ENCODE peak calls at places on chromosomes 12 and 14, in seven cellular contexts. V is mesenchymal stem cell, S is neuronal stem cell, M is mesendoderm, Q is H1, I is IMR-90, G is trophoblast cell. P is an unnamed sample.

GRCh38 chr12:68885381-68885780 is 47.6 kb downstream of the CPM start:
- DNase-seq in G (no peak), I (no peak), S (no peak), M (no peak), V (no peak), Q (no peak), P (no peak)

GRCh38 chr14:56273151-56273550 is 154.9 kb downstream of the PELI2 start:
- DNase-seq in V (peak), G (no peak), S (no peak), M (no peak), Q (no peak), I (peak), P (no peak)

GRCh38 chr12:92829683-92830282 is 99.3 kb downstream of the EEA1 start:
- DNase-seq in G (no peak), I (no peak), S (no peak), V (no peak), Q (no peak), M (no peak), P (no peak)

GRCh38 chr14:35374273-35374681 is 30.3 kb downstream of the NFKBIA start:
- DNase-seq in G (peak), M (peak), I (peak), V (peak), Q (no peak), S (no peak), P (no peak)

GRCh38 chr12:69719336-69720316 is 19.0 kb upstream of the RAB3IP start:
- DNase-seq in I (no peak), M (no peak), S (no peak), V (no peak), Q (no peak), G (no peak), P (no peak)

GRCh38 chr14:74255281-74255680 is 16.0 kb downstream of the VSX2 start:
- DNase-seq in G (no peak), Q (no peak), I (no peak), S (no peak), M (no peak), V (no peak), P (no peak)

GRCh38 chr12:130748786-130749185 is 32.7 kb upstream of the RIMBP2 start:
- DNase-seq in M (no peak), G (no peak), S (no peak), I (no peak), V (no peak), Q (no peak), P (no peak)

GRCh38 chr12:131860472-131861260 is 32.5 kb downstream of the MMP17 start:
- DNase-seq in S (peak), G (peak), M (peak), V (peak), I (peak), Q (no peak), P (peak)

GRCh38 chr12:91316825-91317224 is 134.2 kb upstream of the DCN start:
- DNase-seq in V (peak), I (peak), G (no peak), Q (no peak), M (no peak), S (no peak), P (no peak)

GRCh38 chr12:122421263-122421814 is 1.1 kb downstream of the CLIP1 start:
- DNase-seq in V (peak), I (peak), Q (no peak), S (no peak), M (peak), G (peak), P (no peak)

GRCh38 chr12:112904571-112904970 is 2.2 kb upstream of the OAS1 start:
- DNase-seq in V (no peak), M (no peak), G (no peak), I (no peak), Q (no peak), S (no peak), P (no peak)

GRCh38 chr12:112820796-112821195 is 29.2 kb downstream of the RPH3A start:
- DNase-seq in M (no peak), S (no peak), G (no peak), I (no peak), V (no peak), Q (no peak), P (peak)

GRCh38 chr12:120822832-120823503 is 81.2 kb downstream of the SPPL3 start:
- DNase-seq in G (no peak), Q (no peak), S (no peak), I (no peak), V (no peak), M (peak), P (peak)

GRCh38 chr14:68219407-68219806 is 399.8 kb downstream of the RAD51B start:
- DNase-seq in I (no peak), M (peak), Q (no peak), G (no peak), V (no peak), S (no peak), P (peak)

GRCh38 chr14:89325959-89326358 is 91.1 kb downstream of the FOXN3 start:
- DNase-seq in Q (no peak), V (no peak), I (no peak), S (no peak), M (no peak), G (no peak), P (no peak)

GRCh38 chr14:65414961-65415589 is 2.5 kb downstream of the FUT8 start:
- DNase-seq in I (peak), G (no peak), Q (no peak), M (no peak), V (peak), S (no peak), P (no peak)

GRCh38 chr12:93502802-93503623 is 35.7 kb downstream of the MRPL42 start:
- DNase-seq in M (peak), Q (peak), V (peak), I (peak), S (peak), G (peak), P (no peak)

GRCh38 chr12:46233418-46233817 is 35.4 kb downstream of the SLC38A1 start:
- DNase-seq in V (no peak), I (no peak), G (no peak), S (no peak), Q (no peak), M (no peak), P (no peak)

GRCh38 chr12:26195641-26196423 is 459 bp downstream of the SSPN start:
- DNase-seq in V (peak), M (peak), I (peak), Q (no peak), S (peak), G (peak), P (peak)

GRCh38 chr14:103474893-103475292 is 47.7 kb downstream of the CKB start:
- DNase-seq in M (no peak), Q (no peak), I (no peak), V (no peak), S (no peak), G (no peak), P (no peak)

GRCh38 chr12:68207276-68207675 is 18.3 kb downstream of the IL26 start:
- DNase-seq in M (no peak), I (no peak), V (no peak), G (no peak), S (no peak), Q (no peak), P (no peak)

GRCh38 chr12:58541300-58541690 is 379.0 kb downstream of the LRIG3 start:
- DNase-seq in V (peak), S (no peak), Q (no peak), I (peak), M (peak), G (no peak), P (no peak)

GRCh38 chr12:40248034-40248433 is 23.2 kb downstream of the LRRK2 start:
- DNase-seq in M (no peak), V (no peak), G (no peak), Q (no peak), I (no peak), S (no peak), P (no peak)

GRCh38 chr12:88914967-88915366 is 334.7 kb upstream of the KITLG start:
- DNase-seq in S (no peak), Q (no peak), G (no peak), I (no peak), V (no peak), M (no peak), P (no peak)

GRCh38 chr12:32568241-32568640 is 110.9 kb upstream of the DNM1L start:
- DNase-seq in Q (no peak), V (peak), I (peak), G (peak), M (peak), S (no peak), P (no peak)

GRCh38 chr14:92923744-92924103 is 774 bp downstream of the CHGA start:
- DNase-seq in V (no peak), M (no peak), Q (no peak), I (no peak), G (no peak), S (no peak), P (no peak)

GRCh38 chr14:92924247-92924646 is 1.3 kb downstream of the CHGA start:
- DNase-seq in I (no peak), M (peak), V (no peak), G (no peak), Q (no peak), S (no peak), P (peak)

GRCh38 chr14:92925446-92925845 is 2.5 kb downstream of the CHGA start:
- DNase-seq in V (no peak), M (peak), G (no peak), Q (no peak), S (no peak), I (no peak), P (no peak)

GRCh38 chr14:92922155-92922735 is 705 bp upstream of the CHGA start:
- DNase-seq in I (no peak), Q (no peak), G (no peak), V (no peak), M (no peak), S (no peak), P (no peak)

DNA sequence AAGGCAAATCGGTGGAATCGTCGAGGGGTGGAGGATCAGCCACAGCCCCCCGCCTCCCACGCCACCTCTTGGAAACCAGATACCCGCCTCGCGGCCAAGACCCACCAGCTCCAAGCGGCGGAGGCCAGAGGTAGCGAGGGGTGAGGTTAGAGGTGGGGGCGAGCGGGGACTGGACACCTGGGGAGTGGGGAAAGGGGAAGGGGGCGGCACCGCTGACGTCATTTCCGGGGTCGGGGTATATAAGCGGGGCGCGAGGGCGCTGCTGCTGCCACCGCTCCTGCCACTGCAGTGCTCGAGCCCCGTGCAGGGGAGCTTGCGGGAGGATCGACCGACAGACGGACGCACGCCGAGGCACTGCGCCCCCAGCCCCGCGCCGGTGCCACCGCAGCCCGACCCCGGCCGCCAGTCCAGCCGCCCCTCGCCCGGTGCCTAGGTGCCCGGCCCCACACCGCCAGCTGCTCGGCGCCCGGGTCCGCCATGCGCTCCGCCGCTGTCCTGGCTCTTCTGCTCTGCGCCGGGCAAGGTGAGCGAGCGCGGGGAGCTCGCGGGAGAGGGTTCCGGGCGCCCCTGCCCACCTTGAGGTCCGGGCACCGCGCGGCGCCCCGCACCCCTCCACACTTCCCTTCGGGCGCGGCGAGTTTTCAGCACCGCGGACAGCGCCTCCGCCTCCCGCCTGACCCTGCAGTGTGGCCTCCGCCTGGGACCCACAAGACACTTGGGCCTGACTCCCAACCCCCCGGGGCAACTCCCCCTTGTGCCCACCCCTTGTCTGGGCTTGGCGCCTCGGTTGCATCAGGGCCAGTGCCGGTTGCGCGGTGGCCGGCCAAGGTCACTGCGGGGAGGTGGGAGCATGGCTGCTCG is at the start of gene CHGA:
- DNase-seq in I (peak), Q (peak), S (peak), M (peak), G (peak), V (peak), P (peak)
- H3K4me2 ChIP-seq in I (no peak), Q (peak), S (peak), M (peak), G (peak), V (peak), P (peak)

DNA sequence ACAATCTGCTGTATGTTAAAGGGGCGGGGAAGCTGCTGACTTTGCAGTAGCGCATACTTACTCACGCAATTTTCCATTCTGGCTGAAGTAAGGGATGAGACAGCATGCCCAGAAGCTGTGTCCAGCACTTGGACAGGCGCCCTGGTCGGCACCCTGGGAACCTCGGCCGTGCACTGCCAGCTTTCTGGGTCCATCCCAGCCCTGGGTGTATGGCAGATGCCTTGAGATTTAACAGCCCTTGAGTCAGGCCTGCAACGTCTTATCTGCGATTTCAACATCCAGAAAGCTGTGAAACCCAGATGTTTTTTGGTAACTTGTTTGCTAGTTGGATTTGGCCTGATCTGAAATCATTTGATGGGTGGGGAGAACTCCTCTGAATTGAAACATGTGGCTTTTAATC is 16.2 kb downstream of the EML1 start:
- DNase-seq in I (peak), V (peak), S (no peak), M (no peak), G (peak), Q (no peak), P (no peak)
- H2BK120ac ChIP-seq in I (no peak), V (no peak), S (no peak), M (no peak), G (peak), Q (no peak), P (no peak)

DNA sequence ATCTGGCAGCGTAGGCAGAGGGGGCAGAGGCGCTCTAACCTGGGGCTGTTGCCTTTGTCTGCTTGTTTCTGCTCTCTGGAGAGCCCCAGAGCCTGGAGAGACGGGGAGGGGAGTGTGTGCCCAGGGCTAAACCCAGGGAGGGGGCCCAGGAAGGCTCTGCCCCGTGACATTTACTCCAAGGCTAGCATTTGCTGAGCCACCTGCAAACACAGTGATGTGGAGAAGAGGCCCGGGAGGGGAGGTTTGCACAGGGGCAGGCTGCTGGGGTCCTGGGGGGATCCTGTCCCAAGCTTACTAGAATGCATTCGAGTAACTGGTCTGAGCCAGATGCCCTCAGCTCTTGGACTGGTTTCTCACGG is 11.9 kb downstream of the MEG3 start:
- DNase-seq in G (no peak), S (no peak), Q (no peak), V (no peak), M (no peak), I (no peak), P (no peak)
- H3K4me2 ChIP-seq in G (no peak), S (no peak), Q (no peak), V (no peak), M (no peak), I (no peak), P (no peak)

GRCh38 chr14:37122288-37122687 is 50.1 kb downstream of the SLC25A21 start:
- DNase-seq in M (peak), S (no peak), V (peak), Q (no peak), G (no peak), I (peak), P (no peak)
- H2BK120ac ChIP-seq in M (no peak), S (no peak), V (no peak), Q (no peak), G (no peak), I (no peak), P (no peak)

DNA sequence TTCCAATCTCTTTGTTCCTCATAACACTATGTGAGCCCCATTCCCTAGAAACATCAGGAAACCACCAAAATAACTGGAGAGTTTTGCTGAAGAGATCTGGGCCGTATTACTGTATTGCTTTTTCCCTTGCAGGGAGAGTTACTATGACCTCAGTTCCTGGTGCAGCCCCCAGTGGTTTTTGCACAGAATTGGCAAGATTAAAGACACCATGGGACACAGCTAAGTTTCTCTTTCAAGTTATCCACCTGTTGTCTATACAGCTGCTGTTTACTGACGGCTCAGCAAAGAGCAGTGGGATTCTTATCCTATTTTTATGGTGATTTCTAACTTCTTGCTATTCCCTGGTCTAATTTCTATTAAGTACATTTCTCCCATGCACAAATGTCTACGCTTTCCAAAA is 77.1 kb upstream of the SLC35F4 start:
- DNase-seq in G (no peak), Q (no peak), S (no peak), M (no peak), I (no peak), V (no peak), P (no peak)
- H3K4me2 ChIP-seq in G (no peak), Q (no peak), S (no peak), M (no peak), I (no peak), V (no peak), P (no peak)

GRCh38 chr12:38638401-38638800 is 267.0 kb downstream of the CPNE8 start:
- DNase-seq in Q (no peak), M (no peak), S (no peak), V (no peak), G (no peak), I (no peak), P (no peak)
- H2BK120ac ChIP-seq in Q (no peak), M (no peak), S (no peak), V (no peak), G (no peak), I (no peak), P (no peak)

DNA sequence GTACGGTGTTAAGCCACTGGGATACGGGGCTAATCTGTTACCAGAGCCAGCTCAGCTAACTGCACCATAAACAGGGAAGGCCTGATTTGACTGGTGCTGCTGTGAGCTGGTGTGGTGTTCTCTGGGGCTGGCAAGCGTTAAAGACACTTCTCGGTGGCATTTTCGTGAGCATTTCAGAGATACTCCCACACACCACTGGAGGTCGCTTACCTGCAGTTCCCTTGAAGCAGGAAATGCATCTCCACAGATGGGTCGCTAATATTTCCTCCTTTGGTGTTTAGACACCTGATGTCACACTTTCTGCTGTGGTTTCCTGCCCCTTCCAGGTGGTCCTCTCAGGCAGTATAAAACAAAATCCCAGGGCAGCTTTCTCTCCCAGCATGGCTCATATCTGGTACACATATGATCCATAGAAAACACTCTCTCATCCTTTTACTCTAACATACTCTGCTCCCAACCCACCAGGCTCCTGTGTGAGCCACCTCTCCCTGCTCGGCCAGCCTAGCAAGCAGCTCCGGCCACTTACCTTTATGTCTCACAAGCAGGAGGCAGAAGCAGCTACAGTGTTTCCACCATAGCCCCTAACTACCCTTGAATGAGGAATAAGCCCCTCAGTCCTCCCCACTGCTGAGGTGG is 129.9 kb upstream of the GRIN2B start:
- DNase-seq in V (no peak), S (no peak), G (no peak), M (peak), I (no peak), Q (no peak), P (peak)
- H3K4me2 ChIP-seq in V (no peak), S (no peak), G (no peak), M (no peak), I (no peak), Q (no peak), P (no peak)

DNA sequence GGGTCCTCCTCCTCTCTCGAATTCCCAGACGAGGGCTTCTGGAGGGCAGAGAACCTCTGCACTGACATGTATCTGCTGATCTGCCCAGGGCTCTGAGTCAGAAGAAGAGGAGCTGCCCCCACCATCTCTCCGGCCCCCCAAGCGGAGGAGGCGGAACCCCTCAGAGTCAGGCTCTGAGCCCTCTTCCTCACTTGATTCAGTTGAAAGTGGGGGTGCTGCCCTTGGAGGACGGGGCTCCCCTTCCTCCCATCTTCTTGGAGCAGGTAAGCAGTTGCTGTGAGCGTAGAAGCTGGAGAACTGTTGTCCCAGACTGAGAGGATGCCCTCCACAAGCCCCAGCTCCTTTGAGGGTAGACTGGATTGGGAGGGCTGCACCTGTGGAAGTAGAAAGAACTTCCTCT is 19.8 kb downstream of the PRPF40B start:
- DNase-seq in M (no peak), I (no peak), V (no peak), G (no peak), Q (no peak), S (no peak), P (no peak)
- H2BK120ac ChIP-seq in M (no peak), I (no peak), V (no peak), G (no peak), Q (no peak), S (no peak), P (no peak)

P was measured in H9.